ENCODE peak calls at places on chromosome 7, in seven cellular contexts. H is HCT116, O is GM23248, R is GM23338, B is PC-3, S is PC-9, P is MM.1S. G is an unnamed sample.

GRCh38 chr7:135977742-135978066 is 545 bp upstream of the MTPN start:
- DNase-seq in H (no peak), O (no peak), R (no peak), B (no peak), S (no peak), P (no peak), G (no peak)

GRCh38 chr7:70334883-70335282 is 736.6 kb downstream of the AUTS2 start:
- DNase-seq in H (no peak), O (no peak), R (no peak), B (no peak), S (no peak), P (peak; percentile 15), G (no peak)

GRCh38 chr7:99395616-99396327 is 12.6 kb downstream of the PDAP1 start:
- DNase-seq in H (no peak), O (no peak), R (peak; percentile 33), B (no peak), S (no peak), P (no peak), G (no peak)

GRCh38 chr7:77393261-77393660 is 22.9 kb downstream of the GSAP start:
- DNase-seq in H (peak; percentile 62), O (peak; percentile 23), R (no peak), B (peak; percentile 96), S (peak; percentile 71), P (no peak), G (no peak)

GRCh38 chr7:135392701-135393100 is 117.2 kb downstream of the CNOT4 start:
- DNase-seq in H (no peak), O (no peak), R (no peak), B (no peak), S (no peak), P (no peak), G (no peak)

GRCh38 chr7:75872073-75872782 is 6.6 kb upstream of the RHBDD2 start:
- DNase-seq in H (no peak), O (peak; percentile 63), R (no peak), B (no peak), S (no peak), P (no peak), G (no peak)

GRCh38 chr7:155392726-155393570 is 65.0 kb upstream of the EN2 start:
- DNase-seq in H (peak; percentile 38), O (peak; percentile 17), R (no peak), B (peak; percentile 47), S (no peak), P (no peak), G (no peak)

GRCh38 chr7:7682856-7683255 is 35.6 kb downstream of the RPA3 start:
- DNase-seq in H (no peak), O (no peak), R (no peak), B (no peak), S (no peak), P (peak; percentile 65), G (no peak)

GRCh38 chr7:37920305-37920618 is 178 bp upstream of the EPDR1 start:
- DNase-seq in H (no peak), O (no peak), R (no peak), B (no peak), S (no peak), P (no peak), G (no peak)

GRCh38 chr7:73361340-73361739 is 33.4 kb downstream of the FKBP6 start:
- DNase-seq in H (no peak), O (no peak), R (no peak), B (no peak), S (no peak), P (no peak), G (no peak)

GRCh38 chr7:91168766-91169518 is 95.3 kb upstream of the FZD1 start:
- DNase-seq in H (no peak), O (no peak), R (no peak), B (no peak), S (no peak), P (no peak), G (no peak)

GRCh38 chr7:139574618-139575337 is 51.3 kb downstream of the CLEC2L start:
- DNase-seq in H (no peak), O (no peak), R (no peak), B (no peak), S (no peak), P (no peak), G (no peak)

GRCh38 chr7:115352375-115352774 is 430.5 kb downstream of the MDFIC start:
- DNase-seq in H (no peak), O (peak; percentile 90), R (no peak), B (peak; percentile 84), S (no peak), P (no peak), G (no peak)

GRCh38 chr7:46007194-46007593 is 86.1 kb upstream of the IGFBP3 start:
- DNase-seq in H (no peak), O (no peak), R (no peak), B (peak; percentile 64), S (no peak), P (no peak), G (no peak)

GRCh38 chr7:121941836-121942235 is 68.9 kb downstream of the PTPRZ1 start:
- DNase-seq in H (no peak), O (no peak), R (no peak), B (no peak), S (no peak), P (no peak), G (no peak)

GRCh38 chr7:66083677-66084076 is 8.1 kb downstream of the ASL start:
- DNase-seq in H (no peak), O (no peak), R (peak; percentile 28), B (no peak), S (no peak), P (no peak), G (no peak)

GRCh38 chr7:65463184-65463583 is 89.5 kb downstream of the ZNF92 start:
- DNase-seq in H (no peak), O (no peak), R (no peak), B (peak; percentile 15), S (no peak), P (no peak), G (no peak)

DNA sequence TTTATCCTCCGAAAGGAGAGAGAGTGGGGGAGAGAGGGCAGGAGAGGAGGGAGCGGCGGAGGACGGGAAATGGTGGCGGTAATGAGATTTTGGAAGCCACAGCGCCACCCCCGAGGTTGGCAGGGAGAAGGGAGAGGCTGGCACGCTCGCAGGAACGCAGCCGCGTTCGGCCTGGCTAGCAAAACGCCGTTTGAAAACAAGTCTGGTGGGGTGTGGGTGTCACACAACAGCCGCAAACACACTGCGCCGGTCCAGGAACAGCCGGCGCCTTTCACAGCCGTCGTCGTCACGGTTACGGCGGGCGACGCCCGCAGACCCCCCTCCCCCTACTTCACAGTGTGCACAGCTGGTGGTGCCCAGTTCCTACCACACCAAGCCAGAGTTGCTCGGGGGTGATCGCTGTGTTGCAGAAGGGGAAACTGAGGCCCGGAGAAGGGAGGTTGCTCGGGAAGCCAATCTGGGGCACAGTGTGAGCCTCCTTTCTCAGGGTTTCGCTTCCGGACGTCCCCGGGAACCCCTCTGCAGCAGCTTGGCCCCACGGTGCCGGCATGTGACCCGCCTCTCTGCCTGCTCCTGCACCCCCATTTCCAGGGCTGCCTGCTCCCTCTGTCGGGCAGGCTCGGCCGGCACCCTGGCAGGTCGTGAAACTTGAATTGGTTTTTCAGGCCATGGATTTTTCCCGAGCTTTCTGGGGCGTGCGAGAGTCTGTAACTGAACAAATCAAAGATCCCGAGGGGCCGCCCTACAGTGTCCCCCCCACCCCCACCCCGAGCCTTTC is 57.8 kb downstream of the UNCX start:
- DNase-seq in H (no peak), O (peak; percentile 72), R (peak; percentile 34), B (peak; percentile 55), S (no peak), P (no peak), G (peak; percentile 63)
- H2AFZ ChIP-seq in H (no peak overlapping the region), O (peak overlapping the region; percentile 66), R (peak overlapping the region; percentile 69), B (peak overlapping the region; percentile 78), S (no peak overlapping the region), P (no peak overlapping the region), G (peak overlapping the region; percentile 45)

DNA sequence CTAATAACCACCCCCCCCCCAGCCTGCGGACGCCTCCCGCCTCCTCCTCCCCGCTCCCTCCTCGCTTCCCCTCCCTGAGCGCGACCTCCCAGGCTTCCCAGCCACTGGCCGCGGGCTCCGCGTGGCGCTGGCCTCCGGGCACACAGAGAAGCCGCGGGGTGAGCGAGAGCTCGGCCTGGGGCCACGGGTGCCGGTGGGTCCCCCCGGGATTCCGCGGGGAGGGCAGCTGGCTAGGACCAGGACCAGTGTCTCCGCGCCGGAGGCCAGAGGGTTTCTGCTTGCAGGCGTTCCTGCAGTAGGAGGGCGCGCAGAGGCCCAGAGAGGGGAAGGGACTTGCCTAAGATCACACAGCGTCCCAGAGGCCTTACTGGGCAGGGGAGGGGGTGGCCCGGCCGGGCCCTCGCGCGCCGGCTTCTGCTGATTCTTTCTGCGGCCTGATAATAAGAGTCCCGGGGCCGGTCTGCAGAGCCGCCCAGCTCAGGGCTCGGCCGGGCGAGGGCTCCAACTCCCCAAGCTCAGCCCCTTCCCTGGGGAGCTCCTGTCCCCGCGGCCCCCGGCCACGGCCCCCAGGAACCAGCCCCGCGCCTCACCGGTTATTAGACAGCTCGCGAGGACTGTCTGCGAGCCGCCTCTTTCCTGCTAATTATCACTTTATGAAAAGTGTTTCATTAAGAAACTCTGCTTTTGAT is 10.1 kb downstream of the UNCX start:
- DNase-seq in H (no peak), O (no peak), R (peak; percentile 63), B (no peak), S (no peak), P (no peak), G (no peak)
- TF ChIP-seq EZH2 in H (no peak), O (no peak), R (peak; percentile 30), B (no peak), S (no peak), P (no peak), G (peak; percentile 51)

GRCh38 chr7:14697684-14698083 is 204.9 kb downstream of the DGKB start:
- DNase-seq in H (no peak), O (no peak), R (no peak), B (no peak), S (no peak), P (no peak), G (no peak)
- H3K9me2 ChIP-seq in H (no peaks in the 10 kb centered on the region), O (no peaks in the 10 kb centered on the region), R (no peaks in the 10 kb centered on the region), B (no peaks in the 10 kb centered on the region), S (no peaks in the 10 kb centered on the region), P (no peaks in the 10 kb centered on the region), G (no peaks in the 10 kb centered on the region)

GRCh38 chr7:68748934-68749695 is 849.2 kb upstream of the AUTS2 start:
- DNase-seq in H (no peak), O (no peak), R (no peak), B (no peak), S (no peak), P (no peak), G (no peak)

GRCh38 chr7:68754414-68754813 is 843.9 kb upstream of the AUTS2 start:
- DNase-seq in H (no peak), O (no peak), R (no peak), B (no peak), S (no peak), P (no peak), G (no peak)

DNA sequence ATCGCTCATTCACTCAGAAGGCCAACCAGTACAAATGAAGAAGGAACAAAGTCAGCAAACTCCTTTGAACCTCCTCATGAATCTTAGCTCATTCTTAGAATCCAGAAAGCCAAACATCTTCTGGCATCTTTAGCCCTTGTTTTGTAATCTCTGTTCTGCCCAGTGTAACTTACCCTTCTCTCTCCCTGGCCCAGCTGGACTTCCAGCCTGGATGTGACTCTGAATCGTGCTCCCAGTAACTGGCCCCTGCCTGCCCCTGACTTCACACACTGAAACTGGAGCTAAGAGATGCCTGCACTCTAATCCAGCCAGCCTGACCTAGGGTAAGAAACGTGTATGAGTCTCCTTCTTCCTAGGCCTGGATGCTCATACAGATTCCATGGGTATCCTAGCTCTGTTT is 845.8 kb upstream of the AUTS2 start:
- DNase-seq in H (no peak), O (no peak), R (no peak), B (no peak), S (no peak), P (no peak), G (no peak)
- H2AFZ ChIP-seq in H (no peak overlapping the region), O (no peak overlapping the region), R (no peak overlapping the region), B (no peak overlapping the region), S (no peak overlapping the region), P (no peak overlapping the region), G (no peak overlapping the region)

GRCh38 chr7:1591396-1591795 is 21.6 kb upstream of the PSMG3 start:
- DNase-seq in H (no peak), O (no peak), R (no peak), B (no peak), S (no peak), P (no peak), G (no peak)
- TF ChIP-seq EZH2 in H (no peak), O (no peak), R (no peak), B (no peak), S (no peak), P (no peak), G (no peak)

G was measured in hepatocyte.